ENCODE peak calls at places on chromosomes 7 and 10, in four cellular contexts. One of them, this sample, is unnamed.

GRCh38 chr7:746074-747061 is 19.3 kb upstream of the PRKAR1B start:
- DNase-seq in body of pancreas: no peak
- DNase-seq in A549: no peak
- DNase-seq in GM12878: no peak
- DNase-seq in this sample: no peak

GRCh38 chr7:96305915-96306314 is 16.0 kb downstream of the SLC25A13 start:
- DNase-seq in A549: no peak
- DNase-seq in GM12878: no peak
- DNase-seq in body of pancreas: no peak
- DNase-seq in this sample: no peak

GRCh38 chr10:132862485-132863420 is 76.8 kb upstream of the NKX6-2 start:
- DNase-seq in body of pancreas: no peak
- DNase-seq in GM12878: no peak
- DNase-seq in A549: no peak
- DNase-seq in this sample: no peak

GRCh38 chr10:127127822-127128221 is 68.6 kb downstream of the INSYN2A start:
- DNase-seq in GM12878: no peak
- DNase-seq in body of pancreas: no peak
- DNase-seq in A549: no peak
- DNase-seq in this sample: no peak

GRCh38 chr7:54799792-54800191 is 40.8 kb upstream of the SEC61G start:
- DNase-seq in A549: no peak
- DNase-seq in GM12878: no peak
- DNase-seq in body of pancreas: no peak
- DNase-seq in this sample: no peak

GRCh38 chr7:43117842-43118241 is 5.4 kb downstream of the HECW1 start:
- DNase-seq in A549: no peak
- DNase-seq in GM12878: no peak
- DNase-seq in body of pancreas: no peak
- DNase-seq in this sample: no peak

GRCh38 chr10:6023661-6024333 is 38.4 kb downstream of the IL2RA start:
- DNase-seq in GM12878: no peak
- DNase-seq in A549: no peak
- DNase-seq in body of pancreas: no peak
- DNase-seq in this sample: no peak

GRCh38 chr7:100880645-100881044 is 5.7 kb downstream of the SRRT start:
- DNase-seq in A549: no peak
- DNase-seq in GM12878: no peak
- DNase-seq in body of pancreas: no peak
- DNase-seq in this sample: no peak

GRCh38 chr10:77268721-77269120 is 368.9 kb downstream of the KCNMA1 start:
- DNase-seq in body of pancreas: no peak
- DNase-seq in GM12878: no peak
- DNase-seq in A549: no peak
- DNase-seq in this sample: no peak

GRCh38 chr7:45070254-45070642 is 18.5 kb downstream of the NACAD start:
- DNase-seq in A549: no peak
- DNase-seq in body of pancreas: no peak
- DNase-seq in GM12878: no peak
- DNase-seq in this sample: no peak

GRCh38 chr10:71921319-71922027 is 42.7 kb upstream of the CHST3 start:
- DNase-seq in A549: no peak
- DNase-seq in body of pancreas: peak
- DNase-seq in GM12878: no peak
- DNase-seq in this sample: no peak

GRCh38 chr10:102118867-102119266 is 1.3 kb downstream of the LDB1 start:
- DNase-seq in GM12878: no peak
- DNase-seq in A549: no peak
- DNase-seq in body of pancreas: peak
- DNase-seq in this sample: no peak

GRCh38 chr10:29980084-29980483 is 79.3 kb downstream of the JCAD start:
- DNase-seq in GM12878: no peak
- DNase-seq in body of pancreas: peak
- DNase-seq in A549: no peak
- DNase-seq in this sample: peak

GRCh38 chr10:11086177-11086576 is 68.5 kb downstream of the CELF2 start:
- DNase-seq in A549: no peak
- DNase-seq in body of pancreas: no peak
- DNase-seq in GM12878: no peak
- DNase-seq in this sample: no peak

GRCh38 chr10:80161321-80162084 is 29.0 kb downstream of the PLAC9 start:
- DNase-seq in GM12878: no peak
- DNase-seq in A549: no peak
- DNase-seq in body of pancreas: no peak
- DNase-seq in this sample: peak

GRCh38 chr7:128427289-128427891 is 17.6 kb upstream of the IMPDH1 start:
- DNase-seq in GM12878: no peak
- DNase-seq in A549: no peak
- DNase-seq in body of pancreas: peak
- DNase-seq in this sample: peak

GRCh38 chr7:74569501-74570075 is 87.9 kb upstream of the GTF2I start:
- DNase-seq in body of pancreas: no peak
- DNase-seq in GM12878: no peak
- DNase-seq in A549: no peak
- DNase-seq in this sample: no peak

GRCh38 chr7:133815677-133816210 is 311.4 kb upstream of the LRGUK start:
- DNase-seq in body of pancreas: no peak
- DNase-seq in GM12878: no peak
- DNase-seq in A549: no peak
- DNase-seq in this sample: no peak

GRCh38 chr10:96299383-96299782 is 4.9 kb upstream of the DNTT start:
- DNase-seq in GM12878: no peak
- DNase-seq in body of pancreas: peak
- DNase-seq in A549: no peak
- DNase-seq in this sample: no peak

GRCh38 chr10:34795334-34795733 is 19.8 kb downstream of the PARD3 start:
- DNase-seq in body of pancreas: no peak
- DNase-seq in GM12878: no peak
- DNase-seq in A549: no peak
- DNase-seq in this sample: no peak

GRCh38 chr7:157347217-157347904 is 10.6 kb downstream of the DNAJB6 start:
- DNase-seq in A549: no peak
- DNase-seq in body of pancreas: peak
- DNase-seq in GM12878: no peak
- DNase-seq in this sample: no peak

GRCh38 chr10:80498833-80499671 is 38.6 kb upstream of the SH2D4B start:
- DNase-seq in A549: peak
- DNase-seq in body of pancreas: peak
- DNase-seq in GM12878: no peak
- DNase-seq in this sample: peak

GRCh38 chr7:157394246-157395191 is 57.7 kb downstream of the DNAJB6 start:
- DNase-seq in GM12878: no peak
- DNase-seq in A549: no peak
- DNase-seq in body of pancreas: no peak
- DNase-seq in this sample: no peak

GRCh38 chr10:64007157-64007556 is 486.0 kb downstream of the REEP3 start:
- DNase-seq in GM12878: no peak
- DNase-seq in body of pancreas: no peak
- DNase-seq in A549: no peak
- DNase-seq in this sample: no peak

GRCh38 chr10:75107756-75108683 is 3.4 kb upstream of the SAMD8 start:
- DNase-seq in A549: no peak
- DNase-seq in body of pancreas: no peak
- DNase-seq in GM12878: no peak
- DNase-seq in this sample: no peak

GRCh38 chr10:88531383-88532092 is 51.6 kb downstream of the RNLS start:
- DNase-seq in GM12878: no peak
- DNase-seq in A549: no peak
- DNase-seq in body of pancreas: no peak
- DNase-seq in this sample: no peak

GRCh38 chr7:3300221-3300650 is 816 bp upstream of the SDK1 start:
- DNase-seq in body of pancreas: peak
- DNase-seq in A549: no peak
- DNase-seq in GM12878: no peak
- DNase-seq in this sample: no peak

GRCh38 chr7:140209866-140210609 is 33.3 kb upstream of the KDM7A start:
- DNase-seq in GM12878: peak
- DNase-seq in A549: no peak
- DNase-seq in body of pancreas: no peak
- DNase-seq in this sample: no peak

GRCh38 chr10:15782851-15783250 is 63.1 kb upstream of the ITGA8 start:
- DNase-seq in A549: no peak
- DNase-seq in GM12878: no peak
- DNase-seq in body of pancreas: no peak
- DNase-seq in this sample: no peak

GRCh38 chr10:29703276-29703675 is 68.5 kb upstream of the SVIL start:
- DNase-seq in GM12878: no peak
- DNase-seq in A549: no peak
- DNase-seq in body of pancreas: no peak
- DNase-seq in this sample: no peak

GRCh38 chr7:95317546-95317945 is 6.8 kb downstream of the PON1 start:
- DNase-seq in body of pancreas: no peak
- DNase-seq in GM12878: no peak
- DNase-seq in A549: no peak
- DNase-seq in this sample: peak

GRCh38 chr7:55992346-55992745 is 28.0 kb downstream of the NIPSNAP2 start:
- DNase-seq in GM12878: no peak
- DNase-seq in A549: no peak
- DNase-seq in body of pancreas: no peak
- DNase-seq in this sample: no peak

GRCh38 chr7:25007668-25008067 is 27.7 kb upstream of the OSBPL3 start:
- DNase-seq in body of pancreas: no peak
- DNase-seq in GM12878: no peak
- DNase-seq in A549: no peak
- DNase-seq in this sample: no peak

GRCh38 chr7:26485421-26486019 is 193.9 kb downstream of the SNX10 start:
- DNase-seq in body of pancreas: no peak
- DNase-seq in A549: no peak
- DNase-seq in GM12878: no peak
- DNase-seq in this sample: no peak

GRCh38 chr7:33201821-33202220 is 72.5 kb downstream of the BBS9 start:
- DNase-seq in GM12878: no peak
- DNase-seq in body of pancreas: no peak
- DNase-seq in A549: no peak
- DNase-seq in this sample: no peak

GRCh38 chr10:93841930-93842329 is 51.8 kb upstream of the SLC35G1 start:
- DNase-seq in body of pancreas: no peak
- DNase-seq in A549: no peak
- DNase-seq in GM12878: no peak
- DNase-seq in this sample: no peak

GRCh38 chr10:70985824-70986336 is 97.5 kb upstream of the PCBD1 start:
- DNase-seq in body of pancreas: no peak
- DNase-seq in A549: no peak
- DNase-seq in GM12878: no peak
- DNase-seq in this sample: no peak

GRCh38 chr7:125468855-125469174 is 539.2 kb upstream of the POT1 start:
- DNase-seq in body of pancreas: no peak
- DNase-seq in GM12878: no peak
- DNase-seq in A549: no peak
- DNase-seq in this sample: no peak

GRCh38 chr10:17910144-17910789 is 41.5 kb upstream of the SLC39A12 start:
- DNase-seq in GM12878: peak
- DNase-seq in A549: peak
- DNase-seq in body of pancreas: peak
- DNase-seq in this sample: peak

GRCh38 chr10:51147644-51148399 is 73.5 kb downstream of the PRKG1 start:
- DNase-seq in A549: no peak
- DNase-seq in body of pancreas: no peak
- DNase-seq in GM12878: no peak
- DNase-seq in this sample: no peak
- TF ChIP-seq POLR2A in A549: no peak
- TF ChIP-seq POLR2A in body of pancreas: no peak
- TF ChIP-seq POLR2A in GM12878: no peak
- TF ChIP-seq POLR2A in this sample: no peak

DNA sequence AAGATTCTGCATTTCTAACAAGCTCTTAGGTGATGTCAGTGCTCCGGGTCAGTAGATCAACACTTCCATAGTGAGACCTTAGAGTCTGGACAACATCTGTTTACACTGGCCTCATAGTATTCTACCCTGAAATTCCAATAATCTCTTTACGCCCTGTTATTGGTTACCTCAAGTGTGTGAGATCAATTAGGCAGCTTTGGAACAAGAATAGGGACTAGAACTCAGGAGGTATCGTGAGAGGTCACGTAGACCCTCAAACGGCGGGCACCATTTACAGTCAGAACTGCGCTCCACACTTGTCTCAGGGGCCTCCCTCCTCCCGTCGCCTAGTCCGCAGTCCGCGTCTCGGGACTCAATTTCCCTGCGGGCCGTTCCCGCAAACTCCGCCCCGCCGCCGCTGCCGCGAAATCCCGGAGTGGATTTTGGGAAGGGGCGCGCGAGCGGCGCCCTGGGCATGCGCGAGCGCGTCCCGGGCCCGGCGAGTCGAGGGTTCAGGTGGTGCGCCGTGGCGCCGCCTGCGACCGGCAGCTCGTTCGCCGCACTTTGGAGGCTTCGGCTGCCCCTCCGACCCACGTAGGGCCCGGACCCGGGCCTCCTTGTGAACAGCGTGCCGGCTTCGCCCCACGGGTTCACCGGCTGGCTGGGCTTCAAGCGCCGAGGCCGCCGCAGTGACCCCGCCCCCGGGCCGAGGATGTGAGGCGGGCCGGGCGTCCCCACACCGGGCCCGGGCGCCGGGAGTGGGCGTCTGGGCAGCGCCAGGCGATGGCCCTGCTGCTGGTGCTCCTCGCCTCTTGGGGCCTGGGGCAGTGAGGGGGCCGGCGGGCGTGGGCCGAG is at the start of gene PLEKHA8:
- DNase-seq in GM12878: peak
- DNase-seq in body of pancreas: peak
- DNase-seq in A549: peak
- DNase-seq in this sample: peak
- TF ChIP-seq POLR2A in GM12878: peak
- TF ChIP-seq POLR2A in body of pancreas: peak
- TF ChIP-seq POLR2A in A549: peak
- TF ChIP-seq POLR2A in this sample: peak

GRCh38 chr10:92691591-92692084 is 1.9 kb downstream of the HHEX start:
- DNase-seq in A549: no peak
- DNase-seq in GM12878: no peak
- DNase-seq in body of pancreas: peak
- DNase-seq in this sample: peak
- TF ChIP-seq POLR2A in A549: no peak
- TF ChIP-seq POLR2A in GM12878: no peak
- TF ChIP-seq POLR2A in body of pancreas: no peak
- TF ChIP-seq POLR2A in this sample: no peak

GRCh38 chr10:60353519-60354258 is 36.0 kb downstream of the ANK3 start:
- DNase-seq in GM12878: no peak
- DNase-seq in body of pancreas: no peak
- DNase-seq in A549: no peak
- DNase-seq in this sample: peak
- TF ChIP-seq POLR2A in GM12878: no peak
- TF ChIP-seq POLR2A in body of pancreas: no peak
- TF ChIP-seq POLR2A in A549: no peak
- TF ChIP-seq POLR2A in this sample: no peak

This sample was measured in erythroblast.